ENCODE peak calls at places on chromosomes 16 and 17, in eight cellular contexts. One of them, this sample, is unnamed. For H3K36me3, the result is how much of the 10 kb centered on the place peaks cover.

GRCh38 chr17:45361976-45362375 is 45.2 kb upstream of the MAP3K14 start:
- DNase-seq in heart right ventricle: no peak
- DNase-seq in fibroblast of lung: no peak
- DNase-seq in cardiac muscle cell: no peak
- DNase-seq in brain microvascular endothelial cell: no peak
- DNase-seq in SJSA1: no peak
- DNase-seq in heart left ventricle: no peak
- DNase-seq in left ventricle myocardium inferior: no peak
- DNase-seq in this sample: no peak

GRCh38 chr16:23877107-23878070 is 41.6 kb downstream of the PRKCB start:
- DNase-seq in fibroblast of lung: no peak
- DNase-seq in heart left ventricle: no peak
- DNase-seq in brain microvascular endothelial cell: no peak
- DNase-seq in cardiac muscle cell: no peak
- DNase-seq in heart right ventricle: no peak
- DNase-seq in SJSA1: peak
- DNase-seq in left ventricle myocardium inferior: no peak
- DNase-seq in this sample: peak

GRCh38 chr16:27681681-27682080 is 131.7 kb downstream of the KATNIP start:
- DNase-seq in fibroblast of lung: no peak
- DNase-seq in cardiac muscle cell: no peak
- DNase-seq in heart left ventricle: no peak
- DNase-seq in SJSA1: no peak
- DNase-seq in left ventricle myocardium inferior: no peak
- DNase-seq in brain microvascular endothelial cell: no peak
- DNase-seq in heart right ventricle: no peak
- DNase-seq in this sample: no peak

GRCh38 chr16:88744839-88745521 is 38.7 kb downstream of the CTU2 start:
- DNase-seq in brain microvascular endothelial cell: no peak
- DNase-seq in fibroblast of lung: no peak
- DNase-seq in left ventricle myocardium inferior: peak
- DNase-seq in SJSA1: no peak
- DNase-seq in heart left ventricle: peak
- DNase-seq in cardiac muscle cell: no peak
- DNase-seq in heart right ventricle: peak
- DNase-seq in this sample: no peak

GRCh38 chr16:17305694-17306093 is 165.1 kb downstream of the XYLT1 start:
- DNase-seq in heart right ventricle: no peak
- DNase-seq in brain microvascular endothelial cell: no peak
- DNase-seq in left ventricle myocardium inferior: no peak
- DNase-seq in SJSA1: peak
- DNase-seq in heart left ventricle: no peak
- DNase-seq in fibroblast of lung: no peak
- DNase-seq in cardiac muscle cell: no peak
- DNase-seq in this sample: no peak

GRCh38 chr16:80804061-80804450 is 342 bp downstream of the CDYL2 start:
- DNase-seq in cardiac muscle cell: peak
- DNase-seq in heart left ventricle: peak
- DNase-seq in heart right ventricle: peak
- DNase-seq in fibroblast of lung: peak
- DNase-seq in brain microvascular endothelial cell: peak
- DNase-seq in left ventricle myocardium inferior: peak
- DNase-seq in SJSA1: peak
- DNase-seq in this sample: peak

GRCh38 chr16:58970775-58971174 is 236.7 kb upstream of the GOT2 start:
- DNase-seq in fibroblast of lung: peak
- DNase-seq in cardiac muscle cell: no peak
- DNase-seq in left ventricle myocardium inferior: no peak
- DNase-seq in heart left ventricle: no peak
- DNase-seq in SJSA1: no peak
- DNase-seq in brain microvascular endothelial cell: no peak
- DNase-seq in heart right ventricle: no peak
- DNase-seq in this sample: no peak

GRCh38 chr16:89442990-89443726 is 47.2 kb downstream of the ANKRD11 start:
- DNase-seq in fibroblast of lung: peak
- DNase-seq in heart right ventricle: peak
- DNase-seq in left ventricle myocardium inferior: no peak
- DNase-seq in heart left ventricle: no peak
- DNase-seq in SJSA1: no peak
- DNase-seq in cardiac muscle cell: peak
- DNase-seq in brain microvascular endothelial cell: peak
- DNase-seq in this sample: no peak

GRCh38 chr16:20317117-20317516 is 10.2 kb downstream of the GP2 start:
- DNase-seq in left ventricle myocardium inferior: no peak
- DNase-seq in cardiac muscle cell: no peak
- DNase-seq in fibroblast of lung: no peak
- DNase-seq in heart left ventricle: no peak
- DNase-seq in heart right ventricle: no peak
- DNase-seq in SJSA1: no peak
- DNase-seq in brain microvascular endothelial cell: no peak
- DNase-seq in this sample: no peak

GRCh38 chr17:81164464-81165245 is 652 bp upstream of the PVALEF start:
- DNase-seq in fibroblast of lung: no peak
- DNase-seq in SJSA1: no peak
- DNase-seq in left ventricle myocardium inferior: no peak
- DNase-seq in cardiac muscle cell: no peak
- DNase-seq in heart right ventricle: no peak
- DNase-seq in brain microvascular endothelial cell: no peak
- DNase-seq in heart left ventricle: peak
- DNase-seq in this sample: no peak

GRCh38 chr16:16019488-16019887 is 70.1 kb downstream of the ABCC1 start:
- DNase-seq in heart left ventricle: no peak
- DNase-seq in heart right ventricle: no peak
- DNase-seq in SJSA1: peak
- DNase-seq in fibroblast of lung: peak
- DNase-seq in brain microvascular endothelial cell: peak
- DNase-seq in left ventricle myocardium inferior: no peak
- DNase-seq in cardiac muscle cell: peak
- DNase-seq in this sample: no peak

GRCh38 chr17:72295916-72296315 is 175.1 kb downstream of the SOX9 start:
- DNase-seq in heart left ventricle: no peak
- DNase-seq in brain microvascular endothelial cell: no peak
- DNase-seq in SJSA1: no peak
- DNase-seq in left ventricle myocardium inferior: no peak
- DNase-seq in heart right ventricle: no peak
- DNase-seq in cardiac muscle cell: no peak
- DNase-seq in fibroblast of lung: no peak
- DNase-seq in this sample: no peak

GRCh38 chr17:39081851-39082250 is 69.6 kb downstream of the PLXDC1 start:
- DNase-seq in fibroblast of lung: no peak
- DNase-seq in brain microvascular endothelial cell: no peak
- DNase-seq in cardiac muscle cell: no peak
- DNase-seq in heart right ventricle: no peak
- DNase-seq in SJSA1: no peak
- DNase-seq in left ventricle myocardium inferior: no peak
- DNase-seq in heart left ventricle: no peak
- DNase-seq in this sample: no peak

GRCh38 chr16:87914812-87915211 is 21.5 kb downstream of the CA5A start:
- DNase-seq in left ventricle myocardium inferior: no peak
- DNase-seq in heart left ventricle: no peak
- DNase-seq in fibroblast of lung: no peak
- DNase-seq in brain microvascular endothelial cell: no peak
- DNase-seq in heart right ventricle: no peak
- DNase-seq in cardiac muscle cell: no peak
- DNase-seq in SJSA1: no peak
- DNase-seq in this sample: no peak

GRCh38 chr17:12415031-12415430 is 250.7 kb upstream of the MYOCD start:
- DNase-seq in fibroblast of lung: peak
- DNase-seq in SJSA1: peak
- DNase-seq in heart left ventricle: no peak
- DNase-seq in cardiac muscle cell: no peak
- DNase-seq in heart right ventricle: no peak
- DNase-seq in brain microvascular endothelial cell: peak
- DNase-seq in left ventricle myocardium inferior: no peak
- DNase-seq in this sample: no peak

GRCh38 chr17:77106874-77107358 is 33.9 kb upstream of the SEC14L1 start:
- DNase-seq in fibroblast of lung: no peak
- DNase-seq in cardiac muscle cell: no peak
- DNase-seq in brain microvascular endothelial cell: no peak
- DNase-seq in heart right ventricle: no peak
- DNase-seq in left ventricle myocardium inferior: no peak
- DNase-seq in heart left ventricle: no peak
- DNase-seq in SJSA1: no peak
- DNase-seq in this sample: peak
- H3K4me3 ChIP-seq in fibroblast of lung: no peak
- H3K4me3 ChIP-seq in cardiac muscle cell: no peak
- H3K4me3 ChIP-seq in brain microvascular endothelial cell: no peak
- H3K4me3 ChIP-seq in heart right ventricle: no peak
- H3K4me3 ChIP-seq in left ventricle myocardium inferior: no peak
- H3K4me3 ChIP-seq in heart left ventricle: no peak
- H3K4me3 ChIP-seq in SJSA1: no peak
- H3K4me3 ChIP-seq in this sample: no peak

DNA sequence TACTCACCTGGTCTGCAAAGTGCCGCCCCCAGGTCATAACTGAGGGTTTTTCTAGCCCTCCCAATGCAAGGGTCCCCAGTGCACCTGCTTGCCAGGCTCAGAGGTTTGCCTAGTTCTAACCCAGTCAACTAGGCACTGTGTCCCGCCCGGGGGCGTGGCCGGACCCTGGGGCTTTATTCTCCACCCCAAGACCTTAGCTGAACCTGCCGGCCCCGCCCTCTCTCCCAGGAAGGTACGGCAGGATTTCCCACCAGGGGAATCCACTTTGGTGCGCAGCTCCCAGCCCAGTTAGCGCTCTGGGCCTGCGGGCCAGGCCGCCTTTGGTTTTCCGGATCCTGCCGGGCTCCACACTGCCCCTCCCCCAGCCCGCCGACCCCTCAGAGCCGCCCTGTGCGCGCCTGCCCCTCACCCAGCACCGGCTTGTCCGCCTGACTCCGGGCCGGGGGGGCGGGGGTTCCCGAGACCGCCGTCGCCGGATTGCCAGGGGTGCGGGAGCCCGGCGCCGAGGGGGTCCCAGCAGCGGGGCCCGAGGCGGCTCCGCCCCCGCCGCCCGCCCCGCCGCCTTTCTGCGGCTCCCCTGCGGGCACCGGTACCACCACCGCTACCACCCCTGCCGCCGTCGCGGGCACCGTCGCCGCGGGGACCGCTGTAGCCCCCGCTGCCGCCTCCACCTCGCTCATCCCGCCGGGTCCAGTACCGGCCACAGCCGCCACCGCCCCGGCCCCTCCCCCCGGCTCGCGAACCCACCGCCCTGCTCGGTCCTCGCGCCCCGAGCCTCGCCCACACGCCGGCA is 422 bp downstream of the YBX2 start:
- DNase-seq in brain microvascular endothelial cell: no peak
- DNase-seq in heart left ventricle: no peak
- DNase-seq in left ventricle myocardium inferior: no peak
- DNase-seq in fibroblast of lung: no peak
- DNase-seq in SJSA1: no peak
- DNase-seq in heart right ventricle: no peak
- DNase-seq in cardiac muscle cell: no peak
- DNase-seq in this sample: no peak
- H3K27ac ChIP-seq in brain microvascular endothelial cell: no peak
- H3K27ac ChIP-seq in heart left ventricle: peak
- H3K27ac ChIP-seq in left ventricle myocardium inferior: peak
- H3K27ac ChIP-seq in fibroblast of lung: no peak
- H3K27ac ChIP-seq in SJSA1: no peak
- H3K27ac ChIP-seq in heart right ventricle: no peak
- H3K27ac ChIP-seq in cardiac muscle cell: peak
- H3K27ac ChIP-seq in this sample: no peak

DNA sequence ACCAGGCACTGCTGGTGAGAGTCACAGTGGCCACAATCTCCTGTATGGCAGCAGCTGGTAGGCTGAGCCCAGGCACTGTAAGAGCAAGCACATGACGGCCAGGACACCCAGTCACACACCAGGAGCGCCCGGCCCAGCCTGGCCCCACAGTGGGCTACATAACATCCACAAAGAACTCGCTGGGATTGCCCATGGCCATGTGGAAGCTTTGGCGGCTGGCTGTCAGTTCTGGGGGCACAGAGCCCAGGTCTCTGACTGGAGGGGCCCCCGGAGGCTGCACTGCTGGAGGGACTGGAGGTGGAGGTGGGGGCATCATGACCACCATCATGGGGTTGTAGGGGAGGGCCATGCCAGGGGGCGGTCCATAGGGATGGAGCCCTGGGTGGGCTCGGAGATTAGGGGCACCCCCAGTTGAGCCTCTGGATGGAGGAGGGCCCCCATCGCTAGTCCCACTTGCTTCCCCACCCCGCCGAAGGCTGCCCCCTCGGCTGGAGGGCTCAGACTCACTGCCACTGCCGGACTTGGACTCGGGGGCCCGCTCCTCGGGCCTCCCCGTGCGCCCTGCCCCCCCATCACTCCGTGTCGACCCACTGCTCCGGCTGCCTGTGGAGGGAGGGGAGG is 6.1 kb downstream of the ACADVL start:
- DNase-seq in brain microvascular endothelial cell: no peak
- DNase-seq in fibroblast of lung: no peak
- DNase-seq in left ventricle myocardium inferior: no peak
- DNase-seq in heart left ventricle: no peak
- DNase-seq in cardiac muscle cell: no peak
- DNase-seq in heart right ventricle: peak
- DNase-seq in SJSA1: no peak
- DNase-seq in this sample: no peak
- H3K36me3 ChIP-seq in brain microvascular endothelial cell: half or more
- H3K36me3 ChIP-seq in fibroblast of lung: half or more
- H3K36me3 ChIP-seq in left ventricle myocardium inferior: half or more
- H3K36me3 ChIP-seq in heart left ventricle: half or more
- H3K36me3 ChIP-seq in cardiac muscle cell: half or more
- H3K36me3 ChIP-seq in heart right ventricle: half or more
- H3K36me3 ChIP-seq in SJSA1: half or more
- H3K36me3 ChIP-seq in this sample: under half

GRCh38 chr17:51083976-51084375 is 36.7 kb downstream of the SPAG9 start:
- DNase-seq in heart left ventricle: no peak
- DNase-seq in fibroblast of lung: no peak
- DNase-seq in left ventricle myocardium inferior: no peak
- DNase-seq in brain microvascular endothelial cell: no peak
- DNase-seq in SJSA1: no peak
- DNase-seq in cardiac muscle cell: no peak
- DNase-seq in heart right ventricle: no peak
- DNase-seq in this sample: no peak

GRCh38 chr17:51087072-51087757 is 33.5 kb downstream of the SPAG9 start:
- DNase-seq in brain microvascular endothelial cell: no peak
- DNase-seq in fibroblast of lung: no peak
- DNase-seq in SJSA1: no peak
- DNase-seq in heart left ventricle: no peak
- DNase-seq in cardiac muscle cell: no peak
- DNase-seq in heart right ventricle: no peak
- DNase-seq in left ventricle myocardium inferior: no peak
- DNase-seq in this sample: no peak

GRCh38 chr17:51088287-51088686 is 32.4 kb downstream of the SPAG9 start:
- DNase-seq in heart left ventricle: no peak
- DNase-seq in left ventricle myocardium inferior: no peak
- DNase-seq in SJSA1: no peak
- DNase-seq in fibroblast of lung: no peak
- DNase-seq in brain microvascular endothelial cell: no peak
- DNase-seq in heart right ventricle: no peak
- DNase-seq in cardiac muscle cell: no peak
- DNase-seq in this sample: no peak

DNA sequence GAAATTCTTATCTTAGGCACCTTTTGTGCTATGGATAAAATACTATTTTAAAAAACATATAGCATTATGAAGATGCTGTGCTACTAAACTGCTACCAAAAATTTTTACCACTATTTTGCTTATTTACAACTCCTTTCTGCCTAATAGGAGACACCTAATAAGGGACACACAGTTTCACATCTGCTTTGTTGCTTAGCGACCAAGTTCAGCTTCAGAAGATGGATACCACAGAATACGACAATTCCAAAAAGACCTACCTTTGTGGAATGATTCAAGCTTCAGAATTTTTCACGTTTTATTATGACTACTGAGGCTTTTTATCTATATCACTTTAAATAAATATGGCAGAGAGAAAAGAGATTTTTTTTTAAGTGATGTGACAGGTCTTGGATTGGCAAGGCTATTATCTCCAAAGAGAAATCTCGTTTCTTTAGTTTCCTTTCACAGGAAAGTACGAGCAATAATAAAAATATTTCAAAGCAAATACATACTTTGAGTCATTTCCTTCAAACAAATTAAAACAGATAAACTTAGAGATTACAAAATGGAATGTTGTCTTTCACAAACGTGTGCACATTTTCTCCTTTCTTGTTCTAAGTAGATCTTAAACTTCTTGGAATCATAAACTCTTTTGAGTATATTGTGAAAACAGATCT is 35.4 kb downstream of the SPAG9 start:
- DNase-seq in heart right ventricle: no peak
- DNase-seq in brain microvascular endothelial cell: no peak
- DNase-seq in SJSA1: no peak
- DNase-seq in cardiac muscle cell: peak
- DNase-seq in heart left ventricle: no peak
- DNase-seq in left ventricle myocardium inferior: no peak
- DNase-seq in fibroblast of lung: peak
- DNase-seq in this sample: no peak
- H3K4me3 ChIP-seq in heart right ventricle: no peak
- H3K4me3 ChIP-seq in brain microvascular endothelial cell: no peak
- H3K4me3 ChIP-seq in SJSA1: no peak
- H3K4me3 ChIP-seq in cardiac muscle cell: no peak
- H3K4me3 ChIP-seq in heart left ventricle: no peak
- H3K4me3 ChIP-seq in left ventricle myocardium inferior: no peak
- H3K4me3 ChIP-seq in fibroblast of lung: peak
- H3K4me3 ChIP-seq in this sample: no peak

This sample was measured in Karpas-422.